ENCODE peak calls at places on chromosomes 16 and 17, in five cellular contexts. One of them, this sample, is unnamed.

GRCh38 chr17:42459983-42460300 is 1.3 kb downstream of the ATP6V0A1 start:
- DNase-seq in AG04450: no peak
- DNase-seq in CD8-positive, alpha-beta T cell: no peak
- DNase-seq in endothelial cell: no peak
- DNase-seq in GM13976: peak; percentile 59
- DNase-seq in this sample: peak; percentile 65

GRCh38 chr17:30808785-30809286 is 15.7 kb downstream of the CRLF3 start:
- DNase-seq in AG04450: no peak
- DNase-seq in CD8-positive, alpha-beta T cell: peak; percentile 36
- DNase-seq in endothelial cell: peak; percentile 16
- DNase-seq in GM13976: peak; percentile 74
- DNase-seq in this sample: peak; percentile 64

GRCh38 chr17:59848778-59849177 is 44.0 kb downstream of the TUBD1 start:
- DNase-seq in AG04450: no peak
- DNase-seq in CD8-positive, alpha-beta T cell: no peak
- DNase-seq in endothelial cell: no peak
- DNase-seq in GM13976: no peak
- DNase-seq in this sample: no peak

GRCh38 chr16:29809850-29810698 is 1.9 kb upstream of the PRRT2 start:
- DNase-seq in AG04450: no peak
- DNase-seq in CD8-positive, alpha-beta T cell: peak; percentile 68
- DNase-seq in endothelial cell: no peak
- DNase-seq in GM13976: no peak
- DNase-seq in this sample: no peak

GRCh38 chr17:1110844-1111598 is 68.8 kb downstream of the ABR start:
- DNase-seq in AG04450: peak; percentile 38
- DNase-seq in CD8-positive, alpha-beta T cell: no peak
- DNase-seq in endothelial cell: no peak
- DNase-seq in GM13976: no peak
- DNase-seq in this sample: no peak

GRCh38 chr16:19184823-19185509 is 16.9 kb downstream of the SYT17 start:
- DNase-seq in AG04450: no peak
- DNase-seq in CD8-positive, alpha-beta T cell: no peak
- DNase-seq in endothelial cell: no peak
- DNase-seq in GM13976: no peak
- DNase-seq in this sample: no peak

GRCh38 chr17:63558441-63558840 is 8.2 kb downstream of the DCAF7 start:
- DNase-seq in AG04450: no peak
- DNase-seq in CD8-positive, alpha-beta T cell: no peak
- DNase-seq in endothelial cell: no peak
- DNase-seq in GM13976: no peak
- DNase-seq in this sample: no peak

GRCh38 chr16:29857133-29857760 is 5.8 kb downstream of the CDIPT start:
- DNase-seq in AG04450: no peak
- DNase-seq in CD8-positive, alpha-beta T cell: no peak
- DNase-seq in endothelial cell: no peak
- DNase-seq in GM13976: no peak
- DNase-seq in this sample: no peak

GRCh38 chr16:86342161-86342560 is 168.2 kb upstream of the FOXF1 start:
- DNase-seq in AG04450: no peak
- DNase-seq in CD8-positive, alpha-beta T cell: no peak
- DNase-seq in endothelial cell: no peak
- DNase-seq in GM13976: no peak
- DNase-seq in this sample: no peak

GRCh38 chr16:79698341-79698753 is 97.8 kb upstream of the MAF start:
- DNase-seq in AG04450: peak; percentile 58
- DNase-seq in CD8-positive, alpha-beta T cell: no peak
- DNase-seq in endothelial cell: no peak
- DNase-seq in GM13976: no peak
- DNase-seq in this sample: no peak

GRCh38 chr16:3889059-3889458 is 8.5 kb upstream of the CREBBP start:
- DNase-seq in AG04450: no peak
- DNase-seq in CD8-positive, alpha-beta T cell: no peak
- DNase-seq in endothelial cell: no peak
- DNase-seq in GM13976: no peak
- DNase-seq in this sample: no peak

GRCh38 chr16:1258906-1259759 is 3.3 kb downstream of the TPSD1 start:
- DNase-seq in AG04450: no peak
- DNase-seq in CD8-positive, alpha-beta T cell: no peak
- DNase-seq in endothelial cell: no peak
- DNase-seq in GM13976: peak; percentile 62
- DNase-seq in this sample: no peak

GRCh38 chr17:75063201-75063600 is 16.2 kb downstream of the KCTD2 start:
- DNase-seq in AG04450: no peak
- DNase-seq in CD8-positive, alpha-beta T cell: no peak
- DNase-seq in endothelial cell: no peak
- DNase-seq in GM13976: no peak
- DNase-seq in this sample: no peak

GRCh38 chr16:29849505-29849904 is 13.5 kb downstream of the CDIPT start:
- DNase-seq in AG04450: no peak
- DNase-seq in CD8-positive, alpha-beta T cell: no peak
- DNase-seq in endothelial cell: no peak
- DNase-seq in GM13976: no peak
- DNase-seq in this sample: no peak

GRCh38 chr16:13543850-13544249 is 376.1 kb upstream of the ERCC4 start:
- DNase-seq in AG04450: no peak
- DNase-seq in CD8-positive, alpha-beta T cell: no peak
- DNase-seq in endothelial cell: no peak
- DNase-seq in GM13976: no peak
- DNase-seq in this sample: no peak

GRCh38 chr17:64343833-64344637 is 46.6 kb downstream of the PECAM1 start:
- DNase-seq in AG04450: peak; percentile 46
- DNase-seq in CD8-positive, alpha-beta T cell: no peak
- DNase-seq in endothelial cell: peak; percentile 30
- DNase-seq in GM13976: peak; percentile 52
- DNase-seq in this sample: no peak

GRCh38 chr17:65627892-65628622 is 66.6 kb upstream of the AXIN2 start:
- DNase-seq in AG04450: peak; percentile 75
- DNase-seq in CD8-positive, alpha-beta T cell: no peak
- DNase-seq in endothelial cell: no peak
- DNase-seq in GM13976: no peak
- DNase-seq in this sample: no peak

GRCh38 chr16:53007095-53007494 is 45.6 kb downstream of the CHD9NB start:
- DNase-seq in AG04450: no peak
- DNase-seq in CD8-positive, alpha-beta T cell: no peak
- DNase-seq in endothelial cell: no peak
- DNase-seq in GM13976: no peak
- DNase-seq in this sample: no peak

GRCh38 chr17:5373112-5373511 is 46.4 kb downstream of the NUP88 start:
- DNase-seq in AG04450: no peak
- DNase-seq in CD8-positive, alpha-beta T cell: no peak
- DNase-seq in endothelial cell: no peak
- DNase-seq in GM13976: peak; percentile 49
- DNase-seq in this sample: no peak

GRCh38 chr17:17938388-17939107 is 33.7 kb downstream of the TOM1L2 start:
- DNase-seq in AG04450: no peak
- DNase-seq in CD8-positive, alpha-beta T cell: no peak
- DNase-seq in endothelial cell: no peak
- DNase-seq in GM13976: no peak
- DNase-seq in this sample: no peak

GRCh38 chr17:5837055-5837491 is 233.1 kb upstream of the WSCD1 start:
- DNase-seq in AG04450: peak; percentile 10
- DNase-seq in CD8-positive, alpha-beta T cell: no peak
- DNase-seq in endothelial cell: no peak
- DNase-seq in GM13976: no peak
- DNase-seq in this sample: no peak

GRCh38 chr16:12721841-12722467 is 81.7 kb downstream of the CPPED1 start:
- DNase-seq in AG04450: no peak
- DNase-seq in CD8-positive, alpha-beta T cell: no peak
- DNase-seq in endothelial cell: no peak
- DNase-seq in GM13976: no peak
- DNase-seq in this sample: no peak

GRCh38 chr17:6713130-6713917 is at the start of gene SLC13A5:
- DNase-seq in AG04450: no peak
- DNase-seq in CD8-positive, alpha-beta T cell: no peak
- DNase-seq in endothelial cell: peak; percentile 69
- DNase-seq in GM13976: peak; percentile 62
- DNase-seq in this sample: peak; percentile 70

GRCh38 chr17:38980455-38981217 is 13.4 kb upstream of the FBXO47 start:
- DNase-seq in AG04450: no peak
- DNase-seq in CD8-positive, alpha-beta T cell: no peak
- DNase-seq in endothelial cell: no peak
- DNase-seq in GM13976: no peak
- DNase-seq in this sample: no peak

GRCh38 chr16:56199164-56199563 is 7.9 kb downstream of the GNAO1 start:
- DNase-seq in AG04450: no peak
- DNase-seq in CD8-positive, alpha-beta T cell: no peak
- DNase-seq in endothelial cell: no peak
- DNase-seq in GM13976: peak; percentile 34
- DNase-seq in this sample: peak; percentile 49

GRCh38 chr17:62791235-62792121 is 16.6 kb downstream of the MARCHF10 start:
- DNase-seq in AG04450: peak; percentile 85
- DNase-seq in CD8-positive, alpha-beta T cell: no peak
- DNase-seq in endothelial cell: no peak
- DNase-seq in GM13976: no peak
- DNase-seq in this sample: no peak

GRCh38 chr17:68461122-68461539 is 3.8 kb upstream of the WIPI1 start:
- DNase-seq in AG04450: no peak
- DNase-seq in CD8-positive, alpha-beta T cell: no peak
- DNase-seq in endothelial cell: no peak
- DNase-seq in GM13976: no peak
- DNase-seq in this sample: no peak

GRCh38 chr16:88382491-88383400 is at the start of gene ZNF469:
- DNase-seq in AG04450: no peak
- DNase-seq in CD8-positive, alpha-beta T cell: no peak
- DNase-seq in endothelial cell: peak; percentile 43
- DNase-seq in GM13976: no peak
- DNase-seq in this sample: no peak

GRCh38 chr16:79801550-79802090 is 201.1 kb upstream of the MAF start:
- DNase-seq in AG04450: no peak
- DNase-seq in CD8-positive, alpha-beta T cell: no peak
- DNase-seq in endothelial cell: no peak
- DNase-seq in GM13976: no peak
- DNase-seq in this sample: no peak

GRCh38 chr17:57085448-57086068 is 512 bp downstream of the AKAP1 start:
- DNase-seq in AG04450: no peak
- DNase-seq in CD8-positive, alpha-beta T cell: peak; percentile 66
- DNase-seq in endothelial cell: peak; percentile 66
- DNase-seq in GM13976: peak; percentile 80
- DNase-seq in this sample: peak; percentile 78

GRCh38 chr17:34321981-34322380 is 2.7 kb downstream of the CCL8 start:
- DNase-seq in AG04450: no peak
- DNase-seq in CD8-positive, alpha-beta T cell: no peak
- DNase-seq in endothelial cell: no peak
- DNase-seq in GM13976: no peak
- DNase-seq in this sample: no peak

DNA sequence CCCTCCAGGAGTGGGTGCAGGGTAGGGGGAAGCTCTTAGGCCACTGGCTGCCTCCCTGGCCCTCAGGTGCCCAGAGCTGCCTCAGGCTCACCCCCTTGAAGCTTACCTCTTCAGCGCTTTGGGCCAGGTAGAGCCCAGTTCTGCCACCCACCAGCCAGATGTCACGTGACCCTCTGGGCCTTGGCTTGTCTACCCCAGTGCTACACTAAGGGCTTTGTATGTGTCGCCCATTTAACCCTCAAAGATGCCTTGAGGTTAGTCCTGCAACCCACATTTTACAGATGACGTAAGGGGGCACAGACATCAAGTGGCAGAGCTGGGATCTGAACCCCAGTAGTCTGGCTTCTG is 3.4 kb downstream of the HAS3 start:
- DNase-seq in AG04450: no peak
- DNase-seq in CD8-positive, alpha-beta T cell: no peak
- DNase-seq in endothelial cell: no peak
- DNase-seq in GM13976: no peak
- DNase-seq in this sample: no peak
- TF ChIP-seq CTCF in AG04450: no peak
- TF ChIP-seq CTCF in CD8-positive, alpha-beta T cell: no peak
- TF ChIP-seq CTCF in endothelial cell: no peak
- TF ChIP-seq CTCF in GM13976: no peak
- TF ChIP-seq CTCF in this sample: no peak

DNA sequence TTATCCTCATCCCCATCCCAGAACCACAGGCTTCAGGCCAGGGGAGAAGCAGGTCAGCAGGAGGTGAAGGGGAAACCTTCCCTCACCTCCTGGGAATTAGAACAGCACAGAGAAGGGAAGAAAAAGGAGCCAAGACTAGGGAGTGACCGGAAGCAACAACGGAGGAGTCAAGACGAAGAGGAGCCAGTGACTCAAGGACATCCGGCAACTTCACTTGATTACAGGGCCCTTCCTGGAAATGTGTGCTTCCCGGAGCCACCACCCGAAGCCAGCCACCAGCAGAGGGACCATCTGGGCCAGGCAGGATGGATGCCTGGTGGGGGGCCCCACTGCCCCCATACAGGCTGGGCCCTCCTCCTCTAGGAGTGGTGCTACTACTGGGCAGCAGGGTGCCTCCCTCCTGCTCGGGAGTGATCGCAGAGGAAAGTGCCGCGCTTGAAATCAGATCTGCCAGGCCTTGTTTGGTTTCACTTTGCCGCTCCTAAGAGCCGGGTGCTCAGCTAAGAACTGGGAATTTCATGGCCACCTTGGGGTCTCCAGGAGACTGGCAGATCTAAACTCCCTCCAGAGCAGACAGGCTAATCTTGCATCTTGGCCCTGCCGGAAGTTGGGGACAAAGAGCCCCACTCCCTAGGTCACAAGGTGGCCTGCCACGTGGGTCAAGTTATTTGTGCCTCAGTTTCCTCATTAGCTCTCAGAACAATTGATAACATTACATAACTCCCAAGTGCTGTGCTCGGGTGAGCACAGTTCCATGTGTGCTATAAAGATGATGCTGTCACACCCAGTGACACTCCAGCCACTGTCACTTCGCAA is 6.6 kb downstream of the CDC42EP4 start:
- DNase-seq in AG04450: no peak
- DNase-seq in CD8-positive, alpha-beta T cell: no peak
- DNase-seq in endothelial cell: peak; percentile 47
- DNase-seq in GM13976: no peak
- DNase-seq in this sample: no peak
- TF ChIP-seq CTCF in AG04450: peak; percentile 16
- TF ChIP-seq CTCF in CD8-positive, alpha-beta T cell: no peak
- TF ChIP-seq CTCF in endothelial cell: no peak
- TF ChIP-seq CTCF in GM13976: no peak
- TF ChIP-seq CTCF in this sample: no peak

GRCh38 chr17:80908776-80909175 is 82.9 kb upstream of the CHMP6 start:
- DNase-seq in AG04450: no peak
- DNase-seq in CD8-positive, alpha-beta T cell: no peak
- DNase-seq in endothelial cell: no peak
- DNase-seq in GM13976: no peak
- DNase-seq in this sample: no peak
- TF ChIP-seq CTCF in AG04450: no peak
- TF ChIP-seq CTCF in CD8-positive, alpha-beta T cell: no peak
- TF ChIP-seq CTCF in endothelial cell: no peak
- TF ChIP-seq CTCF in GM13976: no peak
- TF ChIP-seq CTCF in this sample: no peak

GRCh38 chr16:46901709-46902108 is 17.5 kb downstream of the GPT2 start:
- DNase-seq in AG04450: no peak
- DNase-seq in CD8-positive, alpha-beta T cell: no peak
- DNase-seq in endothelial cell: no peak
- DNase-seq in GM13976: no peak
- DNase-seq in this sample: no peak

GRCh38 chr16:46903255-46903905 is 19.2 kb downstream of the GPT2 start:
- DNase-seq in AG04450: no peak
- DNase-seq in CD8-positive, alpha-beta T cell: no peak
- DNase-seq in endothelial cell: no peak
- DNase-seq in GM13976: no peak
- DNase-seq in this sample: no peak

GRCh38 chr16:46906360-46907060 is 22.3 kb downstream of the GPT2 start:
- DNase-seq in AG04450: no peak
- DNase-seq in CD8-positive, alpha-beta T cell: no peak
- DNase-seq in endothelial cell: no peak
- DNase-seq in GM13976: no peak
- DNase-seq in this sample: no peak

GRCh38 chr16:46907061-46907774 is 23.1 kb downstream of the GPT2 start:
- DNase-seq in AG04450: no peak
- DNase-seq in CD8-positive, alpha-beta T cell: no peak
- DNase-seq in endothelial cell: no peak
- DNase-seq in GM13976: no peak
- DNase-seq in this sample: no peak

GRCh38 chr16:46904471-46904870 is 20.3 kb downstream of the GPT2 start:
- DNase-seq in AG04450: no peak
- DNase-seq in CD8-positive, alpha-beta T cell: no peak
- DNase-seq in endothelial cell: no peak
- DNase-seq in GM13976: no peak
- DNase-seq in this sample: no peak
- TF ChIP-seq CTCF in AG04450: no peak
- TF ChIP-seq CTCF in CD8-positive, alpha-beta T cell: no peak
- TF ChIP-seq CTCF in endothelial cell: no peak
- TF ChIP-seq CTCF in GM13976: no peak
- TF ChIP-seq CTCF in this sample: no peak

This sample was measured in GM13977.